ENCODE peak calls at places on chromosomes 16 and 17, in nine cellular contexts. K is neural progenitor cell, E is endothelial cell, I is ascending aorta, B is A549, F is right lobe of liver, G is BE2C, J is heart left ventricle, P is tibial artery. H is an unnamed sample.

GRCh38 chr16:4529085-4530060 is 9.2 kb downstream of the CDIP1 start:
- DNase-seq in K (peak; percentile 52), E (no peak), I (no peak), B (no peak), F (no peak), G (no peak), J (no peak), P (no peak), H (no peak)

GRCh38 chr16:57263585-57264351 is 18.7 kb downstream of the ARL2BP start:
- DNase-seq in K (no peak), E (no peak), I (no peak), B (no peak), F (no peak), G (no peak), J (peak; percentile 50), P (peak; percentile 54), H (no peak)

GRCh38 chr17:18141210-18141803 is 32.8 kb downstream of the MYO15A start:
- DNase-seq in K (peak; percentile 70), E (peak; percentile 41), I (no peak), B (peak; percentile 65), F (no peak), G (peak; percentile 26), J (no peak), P (no peak), H (no peak)

GRCh38 chr16:17433577-17433960 is 37.2 kb downstream of the XYLT1 start:
- DNase-seq in K (peak; percentile 78), E (no peak), I (no peak), B (no peak), F (no peak), G (no peak), J (no peak), P (no peak), H (no peak)

GRCh38 chr17:83113792-83114191 is 34.4 kb downstream of the METRNL start:
- DNase-seq in K (no peak), E (no peak), I (no peak), B (no peak), F (no peak), G (no peak), J (no peak), P (no peak), H (no peak)

GRCh38 chr16:84955427-84955826 is 55.9 kb downstream of the ZDHHC7 start:
- DNase-seq in K (no peak), E (no peak), I (no peak), B (no peak), F (peak; percentile 51), G (no peak), J (no peak), P (no peak), H (no peak)

GRCh38 chr17:4908301-4908700 is 5.4 kb upstream of the CHRNE start:
- DNase-seq in K (peak; percentile 46), E (peak; percentile 33), I (no peak), B (no peak), F (peak; percentile 57), G (no peak), J (no peak), P (no peak), H (peak; percentile 31)

GRCh38 chr16:81408409-81408950 is 36.1 kb upstream of the CMIP start:
- DNase-seq in K (no peak), E (no peak), I (no peak), B (no peak), F (no peak), G (no peak), J (no peak), P (no peak), H (no peak)

GRCh38 chr16:90057738-90058173 is 19.4 kb downstream of the PRDM7 start:
- DNase-seq in K (no peak), E (no peak), I (peak; percentile 35), B (no peak), F (no peak), G (no peak), J (no peak), P (no peak), H (no peak)

GRCh38 chr17:30576326-30576861 is 99.2 kb downstream of the GOSR1 start:
- DNase-seq in K (no peak), E (no peak), I (no peak), B (no peak), F (no peak), G (no peak), J (no peak), P (no peak), H (no peak)

GRCh38 chr17:41333836-41334235 is 16.8 kb downstream of the KRT33A start:
- DNase-seq in K (no peak), E (no peak), I (no peak), B (no peak), F (no peak), G (no peak), J (no peak), P (no peak), H (no peak)

GRCh38 chr17:28145348-28145747 is 102.9 kb downstream of the NLK start:
- DNase-seq in K (no peak), E (no peak), I (no peak), B (no peak), F (no peak), G (no peak), J (no peak), P (no peak), H (no peak)

GRCh38 chr17:28112199-28112995 is 69.9 kb downstream of the NLK start:
- DNase-seq in K (no peak), E (no peak), I (no peak), B (no peak), F (no peak), G (no peak), J (no peak), P (no peak), H (no peak)

GRCh38 chr17:81309859-81310839 is 15.0 kb upstream of the SLC38A10 start:
- DNase-seq in K (no peak), E (no peak), I (no peak), B (no peak), F (no peak), G (peak; percentile 74), J (no peak), P (no peak), H (peak; percentile 20)

GRCh38 chr17:67639555-67639954 is 78.2 kb upstream of the NOL11 start:
- DNase-seq in K (no peak), E (no peak), I (no peak), B (no peak), F (no peak), G (no peak), J (no peak), P (no peak), H (no peak)

DNA sequence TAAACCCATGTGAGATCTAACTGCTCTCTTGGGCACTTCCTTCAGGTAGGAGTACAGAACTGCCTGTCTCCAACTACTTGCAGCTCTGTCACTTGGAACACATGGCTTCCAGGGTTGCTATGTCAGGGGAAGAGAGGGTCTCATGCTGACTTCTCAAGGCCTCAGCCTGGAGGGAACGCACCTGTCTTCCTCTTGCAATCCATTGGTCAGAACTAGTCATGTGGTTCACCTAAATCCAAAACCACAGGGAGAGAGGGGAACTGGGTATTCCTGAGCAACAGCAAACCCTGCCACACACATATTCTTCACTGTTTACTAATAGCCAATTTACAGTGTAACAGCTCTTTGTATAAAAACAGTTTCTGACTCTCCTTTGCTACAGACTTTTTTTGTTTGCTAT is 206.1 kb downstream of the KCNJ2 start:
- DNase-seq in K (no peak), E (no peak), I (no peak), B (no peak), F (no peak), G (no peak), J (no peak), P (no peak), H (no peak)
- TF ChIP-seq CTCF in K (no peak), E (no peak), I (no peak), B (no peak), F (no peak), G (no peak), J (no peak), P (no peak), H (no peak)

GRCh38 chr17:11882716-11883115 is 114.6 kb downstream of the ZNF18 start:
- DNase-seq in K (no peak), E (no peak), I (no peak), B (no peak), F (no peak), G (no peak), J (no peak), P (no peak), H (no peak)

GRCh38 chr17:11885051-11885450 is 112.2 kb downstream of the ZNF18 start:
- DNase-seq in K (peak; percentile 14), E (no peak), I (no peak), B (no peak), F (no peak), G (no peak), J (no peak), P (no peak), H (no peak)

GRCh38 chr17:11874756-11875155 is 122.5 kb downstream of the ZNF18 start:
- DNase-seq in K (no peak), E (no peak), I (no peak), B (no peak), F (no peak), G (no peak), J (no peak), P (no peak), H (no peak)

GRCh38 chr17:11880714-11881113 is 116.6 kb downstream of the ZNF18 start:
- DNase-seq in K (peak; percentile 48), E (no peak), I (no peak), B (peak; percentile 33), F (no peak), G (no peak), J (no peak), P (no peak), H (no peak)
- TF ChIP-seq CTCF in K (peak; percentile 38), E (no peak), I (no peak), B (peak; percentile 34), F (peak; percentile 28), G (no peak), J (peak; percentile 35), P (no peak), H (peak; percentile 17)

GRCh38 chr16:25433388-25433787 is 175.7 kb upstream of the ZKSCAN2 start:
- DNase-seq in K (no peak), E (no peak), I (no peak), B (no peak), F (no peak), G (no peak), J (no peak), P (no peak), H (no peak)
- TF ChIP-seq CTCF in K (no peak), E (no peak), I (no peak), B (no peak), F (no peak), G (no peak), J (no peak), P (no peak), H (no peak)

GRCh38 chr17:48095611-48096010 is 5.7 kb downstream of the CBX1 start:
- DNase-seq in K (no peak), E (no peak), I (no peak), B (no peak), F (no peak), G (no peak), J (no peak), P (no peak), H (no peak)

DNA sequence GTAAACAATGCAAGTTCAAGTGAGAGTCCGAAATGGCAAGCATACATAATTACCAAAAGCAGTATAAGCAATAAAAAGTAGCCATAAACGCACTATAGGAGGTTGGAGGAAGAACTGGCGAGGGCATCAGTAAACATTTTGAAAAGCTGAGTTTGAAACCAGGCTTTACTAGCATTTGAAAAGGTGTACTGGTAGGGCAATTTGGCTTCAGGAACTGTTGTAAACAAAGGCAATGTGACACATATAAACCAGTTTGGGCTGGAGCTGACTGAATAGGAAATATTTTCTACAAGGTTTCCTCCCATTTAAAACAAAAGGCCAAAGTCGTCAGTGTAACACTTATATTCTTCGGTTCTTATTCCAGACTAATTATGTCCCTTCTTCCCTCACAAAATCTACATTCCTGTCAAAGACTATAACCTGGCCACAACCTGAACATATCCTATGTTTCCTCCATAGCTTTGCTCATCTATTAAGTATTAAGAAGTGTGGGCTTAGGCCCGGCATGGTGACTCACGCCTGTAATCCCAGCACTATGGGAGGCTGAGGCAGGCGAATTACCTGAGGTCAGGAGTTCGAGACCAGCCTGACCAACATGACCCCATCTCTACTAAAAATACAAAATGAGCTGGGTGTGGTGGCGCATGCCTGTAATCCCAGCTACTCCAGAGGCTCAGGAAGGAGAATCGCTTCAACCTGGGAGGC is 7.8 kb downstream of the CBX1 start:
- DNase-seq in K (no peak), E (no peak), I (no peak), B (no peak), F (no peak), G (no peak), J (no peak), P (no peak), H (no peak)
- TF ChIP-seq CTCF in K (no peak), E (no peak), I (no peak), B (no peak), F (no peak), G (no peak), J (no peak), P (no peak), H (no peak)

H was measured in glutamatergic neuron.